ENCODE peak calls at places on chromosomes 16 and 17, in six cellular contexts. L, G, P, J, C and T are unnamed samples. For H3K4me1 and H3K27me3, the result is how much of the 10 kb centered on the place peaks cover.

GRCh38 chr17:22707626-22708025 is 1015.3 kb downstream of the KCNJ18 start:
- DNase-seq in L (no peak), G (no peak), P (no peak), J (no peak), C (no peak), T (no peak)

GRCh38 chr16:49382916-49383315 is 9.3 kb downstream of the C16orf78 start:
- DNase-seq in L (no peak), G (no peak), P (no peak), J (peak), C (no peak), T (no peak)

GRCh38 chr17:56206351-56206750 is 53.1 kb downstream of the ANKFN1 start:
- DNase-seq in L (no peak), G (no peak), P (no peak), J (no peak), C (no peak), T (no peak)

GRCh38 chr16:3950343-3951193 is 70.1 kb upstream of the CREBBP start:
- DNase-seq in L (peak), G (peak), P (peak), J (peak), C (peak), T (peak)

GRCh38 chr17:82937411-82938371 is 97.9 kb upstream of the ZNF750 start:
- DNase-seq in L (no peak), G (peak), P (no peak), J (no peak), C (no peak), T (no peak)

GRCh38 chr17:82917656-82918345 is 78.0 kb upstream of the ZNF750 start:
- DNase-seq in L (peak), G (no peak), P (no peak), J (peak), C (no peak), T (no peak)

GRCh38 chr17:35774499-35774898 is 13.8 kb downstream of the C17orf50 start:
- DNase-seq in L (peak), G (no peak), P (peak), J (peak), C (peak), T (peak)

GRCh38 chr16:17026600-17027242 is 444.0 kb downstream of the XYLT1 start:
- DNase-seq in L (no peak), G (no peak), P (no peak), J (no peak), C (no peak), T (no peak)

GRCh38 chr16:77871932-77872331 is 83.6 kb downstream of the VAT1L start:
- DNase-seq in L (no peak), G (no peak), P (no peak), J (no peak), C (no peak), T (no peak)

GRCh38 chr16:16915771-16916170 is 536.8 kb downstream of the NPIPA7 start:
- DNase-seq in L (no peak), G (no peak), P (no peak), J (no peak), C (no peak), T (no peak)

GRCh38 chr17:74920306-74920620 is 2.8 kb downstream of the USH1G start:
- DNase-seq in L (no peak), G (no peak), P (no peak), J (no peak), C (no peak), T (no peak)

GRCh38 chr17:45307290-45308015 is 9.4 kb downstream of the MAP3K14 start:
- DNase-seq in L (peak), G (no peak), P (no peak), J (peak), C (no peak), T (no peak)

GRCh38 chr17:19470529-19471261 is 59.7 kb downstream of the RNF112 start:
- DNase-seq in L (peak), G (peak), P (peak), J (no peak), C (peak), T (peak)

GRCh38 chr17:27241346-27241946 is 52.5 kb upstream of the WSB1 start:
- DNase-seq in L (peak), G (no peak), P (no peak), J (peak), C (no peak), T (peak)

GRCh38 chr16:55370762-55371482 is 46.9 kb downstream of the IRX6 start:
- DNase-seq in L (peak), G (peak), P (peak), J (peak), C (peak), T (peak)

GRCh38 chr16:81513204-81514040 is 68.8 kb downstream of the CMIP start:
- DNase-seq in L (peak), G (peak), P (peak), J (no peak), C (peak), T (no peak)

GRCh38 chr16:30335598-30336474 is 19.3 kb downstream of the CD2BP2 start:
- DNase-seq in L (peak), G (no peak), P (no peak), J (peak), C (no peak), T (no peak)

GRCh38 chr17:42559076-42559475 is 2.9 kb upstream of the COASY start:
- DNase-seq in L (no peak), G (no peak), P (no peak), J (no peak), C (no peak), T (peak)

GRCh38 chr17:15307686-15308085 is 33.7 kb downstream of the TEKT3 start:
- DNase-seq in L (no peak), G (peak), P (no peak), J (no peak), C (no peak), T (no peak)

GRCh38 chr17:604719-605118 is 109.9 kb downstream of the VPS53 start:
- DNase-seq in L (peak), G (no peak), P (no peak), J (no peak), C (no peak), T (no peak)

GRCh38 chr16:25257956-25258855 is 561 bp upstream of the ZKSCAN2 start:
- DNase-seq in L (peak), G (peak), P (peak), J (peak), C (peak), T (peak)

GRCh38 chr17:1999557-2000251 is 25.4 kb downstream of the RTN4RL1 start:
- DNase-seq in L (peak), G (peak), P (peak), J (peak), C (peak), T (no peak)

GRCh38 chr16:84641643-84642358 is 6.5 kb upstream of the KLHL36 start:
- DNase-seq in L (no peak), G (no peak), P (no peak), J (no peak), C (no peak), T (no peak)

GRCh38 chr16:77675464-77676324 is 46.6 kb upstream of the NUDT7 start:
- DNase-seq in L (peak), G (peak), P (peak), J (peak), C (peak), T (peak)

GRCh38 chr16:70159355-70160348 is 13.9 kb upstream of the CLEC18C start:
- DNase-seq in L (peak), G (no peak), P (no peak), J (no peak), C (peak), T (no peak)

GRCh38 chr16:27390157-27390556 is 11.8 kb upstream of the IL21R start:
- DNase-seq in L (no peak), G (no peak), P (no peak), J (no peak), C (no peak), T (no peak)

GRCh38 chr16:75080205-75081029 is 36.2 kb downstream of the LDHD start:
- DNase-seq in L (peak), G (no peak), P (no peak), J (peak), C (no peak), T (no peak)

GRCh38 chr17:416293-417206 is 63.9 kb upstream of the RPH3AL start:
- DNase-seq in L (no peak), G (no peak), P (no peak), J (no peak), C (no peak), T (no peak)

GRCh38 chr17:78883533-78884131 is 19.4 kb downstream of the CEP295NL start:
- DNase-seq in L (peak), G (peak), P (peak), J (peak), C (peak), T (peak)

GRCh38 chr16:48609453-48610023 is 442 bp downstream of the N4BP1 start:
- DNase-seq in L (peak), G (peak), P (peak), J (no peak), C (peak), T (peak)

GRCh38 chr16:58027341-58028167 is 2.0 kb downstream of the MMP15 start:
- DNase-seq in L (peak), G (peak), P (peak), J (peak), C (peak), T (peak)

GRCh38 chr16:86806181-86806837 is 228.0 kb downstream of the FOXL1 start:
- DNase-seq in L (no peak), G (no peak), P (no peak), J (no peak), C (no peak), T (no peak)

GRCh38 chr16:76583466-76583865 is 306.3 kb downstream of the CNTNAP4 start:
- DNase-seq in L (peak), G (no peak), P (peak), J (peak), C (peak), T (no peak)

GRCh38 chr16:57619606-57620315 is 8.7 kb upstream of the ADGRG1 start:
- DNase-seq in L (no peak), G (no peak), P (no peak), J (peak), C (no peak), T (no peak)

GRCh38 chr16:66008136-66008535 is 358.4 kb upstream of the CDH5 start:
- DNase-seq in L (peak), G (no peak), P (no peak), J (no peak), C (no peak), T (no peak)
- H3K4me1 ChIP-seq in L (under half), G (under half), P (under half), J (under half), C (under half), T (under half)

GRCh38 chr17:34567665-34568064 is 11.7 kb upstream of the TMEM132E start:
- DNase-seq in L (no peak), G (no peak), P (no peak), J (no peak), C (no peak), T (no peak)
- H3K27me3 ChIP-seq in L (under half), G (under half), P (under half), J (under half), C (half or more), T (under half)

GRCh38 chr17:50211249-50212120 is 10.1 kb upstream of the COL1A1 start:
- DNase-seq in L (peak), G (no peak), P (no peak), J (no peak), C (no peak), T (no peak)
- H3K27ac ChIP-seq in L (peak), G (peak), P (no peak), J (no peak), C (peak), T (peak)

DNA sequence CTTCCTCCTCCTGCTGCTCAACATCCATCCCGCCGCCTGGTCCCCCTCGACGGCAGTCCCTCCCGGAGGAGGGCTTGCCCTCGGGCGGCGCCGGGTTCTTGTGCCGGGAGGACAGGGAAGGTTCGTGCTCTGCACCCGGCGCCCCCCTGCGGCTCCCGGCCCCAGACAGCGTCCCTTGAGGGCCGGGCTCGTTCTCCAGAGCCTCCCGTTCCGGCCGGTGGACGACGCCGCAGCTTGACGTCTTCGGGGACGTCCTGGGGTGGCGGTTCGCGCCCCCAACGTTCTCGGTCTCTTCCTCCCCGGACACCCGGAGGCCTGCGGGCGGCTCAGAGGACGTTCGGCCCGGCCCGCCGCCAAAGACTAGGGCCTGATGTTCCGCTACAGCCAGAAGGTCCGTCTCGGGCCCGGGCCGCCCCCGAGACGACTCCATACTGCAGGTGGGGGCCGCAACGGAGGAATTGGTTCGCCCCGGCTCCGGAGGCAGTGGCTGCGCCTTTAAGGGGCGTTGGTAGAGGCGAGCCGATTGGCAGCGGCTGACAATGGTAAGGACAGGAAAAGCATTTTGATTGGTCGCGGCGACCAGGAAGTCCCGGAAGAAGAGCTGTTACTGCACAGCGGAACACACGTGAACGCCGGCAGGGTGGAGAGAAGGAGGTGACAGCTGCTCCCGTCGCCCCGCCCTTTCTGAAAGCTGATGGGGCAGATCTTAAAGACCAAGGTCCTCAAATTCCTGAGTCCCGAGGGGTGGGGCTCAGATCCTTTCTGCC is at the start of gene BORCS6:
- DNase-seq in L (peak), G (peak), P (peak), J (peak), C (peak), T (peak)
- H3K4me1 ChIP-seq in L (under half), G (under half), P (half or more), J (under half), C (under half), T (under half)

GRCh38 chr17:72151565-72152391 is 31.0 kb downstream of the SOX9 start:
- DNase-seq in L (peak), G (peak), P (peak), J (peak), C (peak), T (peak)
- H3K27me3 ChIP-seq in L (under half), G (under half), P (under half), J (under half), C (under half), T (under half)

DNA sequence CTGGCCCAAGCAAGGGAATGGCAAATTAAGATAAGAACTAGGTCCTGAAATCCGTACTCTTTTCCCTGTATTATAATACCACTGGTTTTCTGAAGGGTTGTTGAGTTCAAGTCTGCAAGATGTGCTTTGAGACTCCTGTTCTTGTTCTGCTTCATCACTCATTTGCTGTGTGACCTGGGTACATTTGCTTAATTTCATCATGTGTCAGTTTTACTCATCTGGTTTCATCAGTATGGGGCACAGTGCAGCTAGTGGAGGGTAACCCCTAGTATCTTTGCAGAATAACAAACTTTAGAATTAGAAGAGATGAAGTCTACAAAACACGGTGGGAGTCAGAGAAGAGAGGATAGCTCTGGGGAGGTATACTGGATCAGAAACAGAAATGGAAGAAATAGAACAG is 21.9 kb upstream of the EFCAB13 start:
- DNase-seq in L (no peak), G (no peak), P (no peak), J (no peak), C (no peak), T (no peak)
- H3K27ac ChIP-seq in L (no peak), G (no peak), P (no peak), J (no peak), C (no peak), T (no peak)

DNA sequence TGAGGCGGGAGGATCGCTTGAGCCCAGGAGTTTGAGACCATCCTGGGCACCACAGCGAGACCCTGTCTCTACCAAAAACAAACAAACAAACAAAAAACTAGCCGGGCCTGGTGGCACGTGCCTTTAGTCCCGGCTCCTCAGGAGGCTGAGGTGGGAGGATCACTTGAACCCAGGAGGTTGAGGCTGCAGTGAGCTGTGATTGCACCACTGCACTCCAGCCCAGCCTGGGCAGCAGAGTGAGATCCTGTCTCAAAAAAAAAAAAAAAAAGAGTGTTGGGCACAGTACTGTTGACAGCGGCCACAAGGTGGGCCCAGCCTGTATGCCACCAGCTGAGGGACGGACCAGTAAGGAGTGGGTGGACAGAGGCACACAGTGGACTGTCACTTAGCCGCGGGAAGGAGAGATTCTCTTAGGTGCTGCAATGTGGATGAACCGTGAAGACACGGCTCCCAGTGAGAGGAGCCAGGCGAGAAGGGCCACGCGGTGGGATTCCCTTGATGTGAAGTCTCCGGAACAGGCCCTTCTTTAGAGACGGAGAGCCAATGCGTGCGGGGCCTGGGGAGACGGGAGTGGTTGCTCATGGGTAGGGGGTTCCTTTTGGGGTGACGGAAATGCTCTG is 31.1 kb downstream of the GSE1 start:
- DNase-seq in L (no peak), G (no peak), P (no peak), J (no peak), C (no peak), T (no peak)
- H3K4me1 ChIP-seq in L (under half), G (under half), P (under half), J (under half), C (under half), T (under half)

GRCh38 chr16:50436271-50436670 is 67.5 kb upstream of the BRD7 start:
- DNase-seq in L (no peak), G (no peak), P (no peak), J (no peak), C (no peak), T (no peak)
- H3K27me3 ChIP-seq in L (under half), G (under half), P (under half), J (under half), C (under half), T (under half)

GRCh38 chr17:80760501-80760900 is 215.9 kb downstream of the RPTOR start:
- DNase-seq in L (no peak), G (no peak), P (no peak), J (peak), C (no peak), T (peak)
- H3K27ac ChIP-seq in L (no peak), G (no peak), P (no peak), J (peak), C (no peak), T (no peak)

GRCh38 chr17:39658346-39658745 is 6.8 kb upstream of the TCAP start:
- DNase-seq in L (no peak), G (no peak), P (no peak), J (no peak), C (no peak), T (no peak)
- H3K4me1 ChIP-seq in L (under half), G (under half), P (half or more), J (under half), C (half or more), T (under half)